ENCODE peak calls at places on chromosome 2, in five cellular contexts. R is mammary epithelial cell, X is astrocyte, U is kidney, L is colonic mucosa. P is an unnamed sample. For H3K4me1, the result is how much of the 10 kb centered on the place peaks cover.

GRCh38 chr2:53987336-53987921 is 16.6 kb upstream of the PSME4 start:
- DNase-seq in U (no peak), X (peak), R (peak), L (no peak), P (no peak)

GRCh38 chr2:45168731-45169338 is 159.6 kb upstream of the SIX2 start:
- DNase-seq in U (no peak), R (no peak), L (no peak), X (no peak), P (peak)

GRCh38 chr2:28544405-28544914 is 48.6 kb downstream of the PLB1 start:
- DNase-seq in R (no peak), U (no peak), X (no peak), L (peak), P (no peak)

GRCh38 chr2:69011611-69012157 is 1.3 kb upstream of the ANTXR1 start:
- DNase-seq in L (no peak), X (no peak), R (no peak), U (no peak), P (no peak)

GRCh38 chr2:10194021-10194820 is 71.7 kb downstream of the RRM2 start:
- DNase-seq in U (no peak), R (no peak), X (peak), L (no peak), P (no peak)

GRCh38 chr2:71603311-71603794 is 150.0 kb downstream of the DYSF start:
- DNase-seq in X (no peak), R (no peak), U (peak), L (no peak), P (no peak)

GRCh38 chr2:207239222-207239674 is 73.5 kb upstream of the KLF7 start:
- DNase-seq in R (peak), X (peak), U (peak), L (no peak), P (no peak)

GRCh38 chr2:72948431-72948830 is 31.1 kb downstream of the EMX1 start:
- DNase-seq in U (no peak), R (no peak), X (no peak), L (no peak), P (no peak)

GRCh38 chr2:30296496-30296895 is 65.2 kb downstream of the LBH start:
- DNase-seq in L (no peak), X (no peak), R (no peak), U (no peak), P (no peak)

GRCh38 chr2:30293303-30293912 is 62.1 kb downstream of the LBH start:
- DNase-seq in U (no peak), L (no peak), R (peak), X (peak), P (no peak)

GRCh38 chr2:30298302-30298701 is 67.0 kb downstream of the LBH start:
- DNase-seq in R (no peak), L (no peak), U (no peak), X (no peak), P (no peak)

GRCh38 chr2:30288576-30288975 is 57.2 kb downstream of the LBH start:
- DNase-seq in X (no peak), U (no peak), R (no peak), L (no peak), P (no peak)

DNA sequence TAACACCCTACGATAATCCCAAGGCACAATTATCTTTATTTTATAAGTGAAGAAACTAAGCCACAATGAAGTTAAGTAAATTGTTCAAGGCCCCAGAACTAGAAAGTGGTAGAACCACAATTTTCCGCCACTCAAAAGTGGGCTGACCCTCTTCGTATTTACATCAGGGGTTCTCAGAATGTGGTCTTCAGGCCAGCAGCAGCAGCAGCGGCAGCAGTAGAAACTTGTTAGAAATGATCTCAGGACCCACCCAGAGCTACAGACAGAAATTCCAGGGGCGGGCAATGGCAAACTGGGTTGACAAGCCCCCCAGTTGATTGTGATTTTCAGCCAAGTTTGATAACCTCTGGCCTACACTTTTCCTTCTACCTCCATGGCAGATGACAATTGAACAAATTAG is 62.8 kb downstream of the LBH start:
- DNase-seq in L (no peak), X (no peak), U (no peak), R (no peak), P (no peak)
- H3K9ac ChIP-seq in L (no peak), X (peak), U (no peak), R (no peak), P (no peak)

GRCh38 chr2:8548065-8548870 is 133.6 kb upstream of the ID2 start:
- DNase-seq in X (no peak), U (no peak), L (peak), R (no peak), P (no peak)
- TF ChIP-seq CTCF in X (no peak), U (no peak), L (no peak), R (no peak), P (peak)

DNA sequence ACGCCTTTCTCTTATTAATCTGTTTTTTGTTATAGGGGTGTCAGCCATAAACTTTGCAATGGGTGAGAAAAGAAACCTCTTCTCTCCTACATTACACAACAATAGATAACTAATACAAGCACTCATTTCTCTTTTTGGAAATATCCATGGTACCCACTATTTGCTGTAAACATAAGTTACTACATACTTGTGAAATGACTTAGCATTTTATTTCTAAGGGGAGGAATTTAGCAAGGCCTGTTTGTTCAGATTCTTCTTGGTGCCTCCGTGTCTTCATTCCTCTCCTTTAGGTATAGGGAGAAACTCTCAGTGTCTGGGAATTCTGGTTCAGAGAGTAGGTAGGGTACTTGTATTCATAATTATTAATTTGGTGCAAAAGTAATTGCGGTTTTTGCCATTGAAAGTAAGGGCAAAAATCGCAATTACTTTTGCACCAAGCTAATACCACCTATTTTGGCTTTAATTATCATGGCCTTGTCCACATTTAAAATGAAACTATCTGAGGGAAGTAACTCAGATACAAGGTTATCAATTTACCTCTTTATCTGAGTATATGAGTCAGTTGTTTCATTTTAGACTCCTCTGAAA is 134.8 kb downstream of the MREG start:
- DNase-seq in X (peak), R (peak), L (no peak), U (no peak), P (no peak)
- H3K4me1 ChIP-seq in X (under half), R (under half), L (under half), U (under half), P (under half)

GRCh38 chr2:102509749-102510148 is 36.7 kb downstream of the SLC9A4 start:
- DNase-seq in L (no peak), R (peak), X (peak), U (no peak), P (no peak)

GRCh38 chr2:102510791-102511575 is 38.0 kb downstream of the SLC9A4 start:
- DNase-seq in L (no peak), U (no peak), X (no peak), R (no peak), P (no peak)

GRCh38 chr2:102512161-102512560 is 39.1 kb downstream of the SLC9A4 start:
- DNase-seq in U (no peak), X (no peak), R (no peak), L (no peak), P (no peak)

GRCh38 chr2:102518170-102518569 is 45.1 kb downstream of the SLC9A4 start:
- DNase-seq in R (no peak), U (no peak), X (no peak), L (no peak), P (no peak)

GRCh38 chr2:102514061-102514785 is 41.2 kb downstream of the SLC9A4 start:
- DNase-seq in X (peak), L (no peak), R (peak), U (no peak), P (no peak)
- H3K9ac ChIP-seq in X (peak), L (no peak), R (no peak), U (no peak), P (no peak)